ENCODE peak calls at places on chromosomes 5 and 9, in ten cellular contexts. W is neural progenitor cell, L is astrocyte of the cerebellum, H is breast epithelium, N is transverse colon, C is GM06990, X is cardiac fibroblast, K is lower leg skin, T is OCI-LY7, Z is gastrocnemius medialis. E is an unnamed sample.

GRCh38 chr5:3177338-3177737 is 418.3 kb upstream of the IRX1 start:
- DNase-seq in W (no peak), L (no peak), H (no peak), N (no peak), C (no peak), X (no peak), K (no peak), T (no peak), Z (no peak), E (no peak)

GRCh38 chr5:42564689-42565356 is 141.6 kb downstream of the GHR start:
- DNase-seq in W (no peak), L (no peak), H (no peak), N (no peak), C (no peak), X (no peak), K (no peak), T (no peak), Z (no peak), E (no peak)

GRCh38 chr9:114902773-114903589 is 27.4 kb downstream of the TNFSF8 start:
- DNase-seq in W (no peak), L (no peak), H (no peak), N (no peak), C (no peak), X (no peak), K (no peak), T (peak), Z (no peak), E (peak)

GRCh38 chr5:6847896-6848295 is 134.7 kb downstream of the TENT4A start:
- DNase-seq in W (no peak), L (no peak), H (no peak), N (no peak), C (no peak), X (no peak), K (no peak), T (no peak), Z (no peak), E (no peak)

GRCh38 chr5:40572359-40572758 is 107.4 kb upstream of the PTGER4 start:
- DNase-seq in W (no peak), L (no peak), H (no peak), N (no peak), C (no peak), X (peak), K (no peak), T (no peak), Z (no peak), E (no peak)

GRCh38 chr9:133257398-133258053 is 17.5 kb downstream of the ABO start:
- DNase-seq in W (no peak), L (no peak), H (no peak), N (no peak), C (no peak), X (no peak), K (peak), T (no peak), Z (no peak), E (no peak)

GRCh38 chr5:76820491-76820890 is 1.7 kb downstream of the F2RL1 start:
- DNase-seq in W (no peak), L (no peak), H (no peak), N (no peak), C (no peak), X (no peak), K (no peak), T (no peak), Z (no peak), E (peak)

GRCh38 chr9:114825126-114825525 is 19.3 kb upstream of the TNFSF15 start:
- DNase-seq in W (no peak), L (no peak), H (no peak), N (no peak), C (no peak), X (no peak), K (no peak), T (no peak), Z (no peak), E (no peak)

GRCh38 chr9:121485618-121486531 is 13.8 kb downstream of the GGTA1 start:
- DNase-seq in W (no peak), L (no peak), H (no peak), N (no peak), C (no peak), X (no peak), K (no peak), T (no peak), Z (peak), E (no peak)

GRCh38 chr5:39638803-39639202 is 214.0 kb upstream of the DAB2 start:
- DNase-seq in W (no peak), L (no peak), H (no peak), N (no peak), C (no peak), X (no peak), K (no peak), T (no peak), Z (no peak), E (no peak)

GRCh38 chr5:146082798-146083197 is 22.6 kb downstream of the PLAC8L1 start:
- DNase-seq in W (no peak), L (no peak), H (no peak), N (no peak), C (no peak), X (no peak), K (no peak), T (no peak), Z (no peak), E (no peak)

GRCh38 chr9:98809311-98810105 is 2.0 kb downstream of the GALNT12 start:
- DNase-seq in W (peak), L (no peak), H (no peak), N (peak), C (no peak), X (peak), K (peak), T (no peak), Z (no peak), E (no peak)

GRCh38 chr5:172167893-172168292 is 20.1 kb downstream of the STK10 start:
- DNase-seq in W (peak), L (no peak), H (no peak), N (no peak), C (no peak), X (no peak), K (no peak), T (no peak), Z (peak), E (no peak)

GRCh38 chr9:28121353-28121752 is 548.1 kb upstream of the C9orf72 start:
- DNase-seq in W (peak), L (no peak), H (no peak), N (no peak), C (no peak), X (no peak), K (no peak), T (no peak), Z (no peak), E (no peak)

GRCh38 chr9:125965421-125965820 is 218.2 kb downstream of the PBX3 start:
- DNase-seq in W (no peak), L (no peak), H (no peak), N (no peak), C (no peak), X (no peak), K (no peak), T (no peak), Z (no peak), E (no peak)

GRCh38 chr5:2113348-2114131 is 230.8 kb upstream of the IRX4 start:
- DNase-seq in W (no peak), L (no peak), H (no peak), N (no peak), C (no peak), X (no peak), K (peak), T (no peak), Z (no peak), E (no peak)

GRCh38 chr9:97504381-97505216 is 3.1 kb downstream of the TMOD1 start:
- DNase-seq in W (no peak), L (no peak), H (no peak), N (no peak), C (no peak), X (no peak), K (no peak), T (no peak), Z (no peak), E (peak)

GRCh38 chr5:10351199-10351881 is 2.2 kb upstream of the MARCHF6 start:
- DNase-seq in W (no peak), L (no peak), H (no peak), N (no peak), C (no peak), X (peak), K (no peak), T (no peak), Z (no peak), E (peak)

GRCh38 chr5:74560245-74560644 is 80.3 kb downstream of the ENC1 start:
- DNase-seq in W (no peak), L (no peak), H (no peak), N (no peak), C (no peak), X (no peak), K (no peak), T (no peak), Z (no peak), E (no peak)

GRCh38 chr9:110623462-110624025 is 44.0 kb upstream of the SVEP1 start:
- DNase-seq in W (peak), L (peak), H (no peak), N (peak), C (no peak), X (peak), K (no peak), T (peak), Z (no peak), E (peak)

GRCh38 chr9:2291980-2292704 is 277.0 kb downstream of the SMARCA2 start:
- DNase-seq in W (no peak), L (no peak), H (no peak), N (no peak), C (no peak), X (peak), K (no peak), T (no peak), Z (peak), E (peak)

GRCh38 chr5:107607656-107608368 is 62.9 kb downstream of the EFNA5 start:
- DNase-seq in W (peak), L (no peak), H (no peak), N (no peak), C (no peak), X (peak), K (no peak), T (peak), Z (no peak), E (no peak)

GRCh38 chr5:160167623-160168165 is 48.4 kb upstream of the PWWP2A start:
- DNase-seq in W (no peak), L (no peak), H (no peak), N (no peak), C (no peak), X (no peak), K (no peak), T (no peak), Z (no peak), E (no peak)

GRCh38 chr9:120379611-120380010 is 200.4 kb downstream of the CDK5RAP2 start:
- DNase-seq in W (no peak), L (no peak), H (no peak), N (no peak), C (no peak), X (no peak), K (no peak), T (no peak), Z (no peak), E (no peak)

GRCh38 chr5:134083517-134083916 is 31.0 kb upstream of the TCF7 start:
- DNase-seq in W (no peak), L (peak), H (no peak), N (no peak), C (no peak), X (no peak), K (no peak), T (no peak), Z (no peak), E (peak)

GRCh38 chr9:84315278-84315877 is 25.2 kb downstream of the SLC28A3 start:
- DNase-seq in W (peak), L (peak), H (no peak), N (peak), C (no peak), X (peak), K (no peak), T (peak), Z (peak), E (peak)

GRCh38 chr5:56827043-56827442 is 11.7 kb downstream of the MAP3K1 start:
- DNase-seq in W (peak), L (no peak), H (no peak), N (no peak), C (no peak), X (no peak), K (no peak), T (peak), Z (no peak), E (no peak)

GRCh38 chr5:149611327-149611726 is 30.0 kb downstream of the ARHGEF37 start:
- DNase-seq in W (no peak), L (peak), H (no peak), N (peak), C (no peak), X (peak), K (no peak), T (no peak), Z (no peak), E (peak)

GRCh38 chr5:6728011-6728794 is 15.0 kb downstream of the TENT4A start:
- DNase-seq in W (peak), L (no peak), H (no peak), N (no peak), C (peak), X (no peak), K (no peak), T (peak), Z (no peak), E (no peak)

GRCh38 chr5:133489632-133490031 is 122.7 kb downstream of the FSTL4 start:
- DNase-seq in W (no peak), L (no peak), H (no peak), N (no peak), C (no peak), X (no peak), K (peak), T (peak), Z (no peak), E (no peak)

GRCh38 chr9:124551472-124552339 is 44.5 kb upstream of the NR5A1 start:
- DNase-seq in W (peak), L (peak), H (no peak), N (peak), C (no peak), X (peak), K (no peak), T (peak), Z (no peak), E (peak)

GRCh38 chr9:86207193-86207592 is 52.3 kb downstream of the C9orf153 start:
- DNase-seq in W (no peak), L (no peak), H (no peak), N (no peak), C (no peak), X (no peak), K (no peak), T (no peak), Z (no peak), E (no peak)

GRCh38 chr5:81429363-81429762 is 35.4 kb upstream of the ACOT12 start:
- DNase-seq in W (no peak), L (no peak), H (no peak), N (no peak), C (no peak), X (no peak), K (no peak), T (no peak), Z (no peak), E (no peak)

GRCh38 chr9:77802064-77802463 is 153.9 kb upstream of the GNA14 start:
- DNase-seq in W (no peak), L (no peak), H (no peak), N (no peak), C (no peak), X (no peak), K (no peak), T (no peak), Z (no peak), E (no peak)

GRCh38 chr9:137689745-137690529 is 71.1 kb downstream of the EHMT1 start:
- DNase-seq in W (no peak), L (no peak), H (no peak), N (no peak), C (no peak), X (peak), K (no peak), T (no peak), Z (no peak), E (peak)

GRCh38 chr9:136597965-136598364 is 52.1 kb upstream of the NOTCH1 start:
- DNase-seq in W (no peak), L (no peak), H (no peak), N (no peak), C (no peak), X (no peak), K (no peak), T (no peak), Z (no peak), E (no peak)

GRCh38 chr5:16759147-16759800 is 142.5 kb upstream of the RETREG1 start:
- DNase-seq in W (no peak), L (peak), H (no peak), N (no peak), C (no peak), X (no peak), K (no peak), T (no peak), Z (no peak), E (peak)

GRCh38 chr5:68458416-68458815 is 242.9 kb downstream of the PIK3R1 start:
- DNase-seq in W (no peak), L (no peak), H (no peak), N (no peak), C (no peak), X (no peak), K (no peak), T (no peak), Z (no peak), E (no peak)

GRCh38 chr5:138594305-138595058 is 19.3 kb upstream of the HSPA9 start:
- DNase-seq in W (no peak), L (no peak), H (no peak), N (no peak), C (no peak), X (no peak), K (peak), T (no peak), Z (no peak), E (no peak)
- TF ChIP-seq CTCF in W (peak), L (peak), H (no peak), N (no peak), C (peak), X (peak), K (no peak), T (peak), Z (no peak), E (peak)

DNA sequence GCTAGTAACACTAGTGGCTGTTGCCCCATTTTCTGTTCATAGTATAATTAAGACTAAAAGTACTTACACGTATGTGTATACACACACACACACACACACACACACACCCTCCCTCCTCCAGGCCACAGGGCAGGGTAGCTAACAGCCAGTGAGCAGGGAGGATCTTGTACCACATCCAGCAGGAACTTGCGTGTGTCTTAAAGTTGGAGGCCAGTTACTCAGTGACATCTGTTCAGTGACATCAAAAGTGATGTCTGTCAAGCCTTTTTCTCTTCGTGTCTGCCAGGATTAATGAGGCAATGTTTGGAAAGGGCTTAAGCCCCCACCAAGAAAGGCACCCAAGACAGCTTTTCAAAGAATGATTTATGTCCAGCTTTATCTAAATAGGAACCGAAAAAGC is 149.4 kb upstream of the KLF4 start:
- DNase-seq in W (peak), L (no peak), H (no peak), N (peak), C (no peak), X (peak), K (peak), T (peak), Z (peak), E (peak)
- H3K4me3 ChIP-seq in W (no peak), L (no peak), H (no peak), N (no peak), C (no peak), X (peak), K (no peak), T (no peak), Z (peak), E (no peak)

DNA sequence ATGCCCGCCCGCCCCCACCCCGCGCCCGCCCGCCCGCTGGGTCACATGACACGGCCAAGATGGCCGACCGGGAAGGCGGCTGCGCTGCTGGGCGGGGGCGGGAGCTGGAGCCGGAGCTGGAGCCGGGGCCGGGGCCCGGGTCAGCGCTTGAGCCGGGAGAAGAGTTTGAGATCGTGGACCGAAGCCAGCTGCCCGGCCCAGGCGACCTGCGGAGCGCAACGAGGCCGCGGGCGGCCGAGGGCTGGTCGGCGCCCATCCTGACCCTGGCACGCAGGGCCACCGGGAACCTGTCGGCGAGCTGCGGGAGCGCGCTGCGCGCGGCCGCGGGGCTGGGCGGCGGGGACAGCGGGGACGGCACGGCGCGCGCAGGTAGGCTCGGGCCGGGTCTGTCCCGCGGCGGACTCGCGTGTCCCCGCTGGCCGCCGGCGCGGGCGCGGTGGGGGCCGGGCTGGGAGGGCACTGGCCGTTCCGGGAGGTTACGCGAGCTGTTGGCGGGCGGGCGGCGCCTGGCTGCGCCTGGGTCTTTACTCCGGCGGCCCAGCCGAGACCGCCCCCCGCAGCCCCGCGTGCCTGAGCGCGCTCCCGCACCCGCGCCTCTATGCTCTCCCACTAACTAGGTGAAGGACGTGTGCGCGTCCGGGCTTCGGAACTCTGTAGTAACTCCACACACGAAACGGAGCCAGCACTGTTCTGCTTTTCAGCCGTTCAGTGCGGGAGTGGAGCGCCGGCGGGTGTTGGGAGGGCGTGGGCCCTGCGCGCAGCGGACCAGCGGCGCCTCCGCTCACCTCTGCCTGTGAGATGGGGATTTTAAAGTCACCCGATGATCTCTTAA is at the start of gene RUFY1:
- DNase-seq in W (peak), L (peak), H (peak), N (peak), C (peak), X (peak), K (peak), T (peak), Z (peak), E (peak)
- TF ChIP-seq CTCF in W (no peak), L (no peak), H (no peak), N (no peak), C (no peak), X (no peak), K (no peak), T (no peak), Z (no peak), E (no peak)

GRCh38 chr9:109098960-109099308 is 20.8 kb downstream of the TMEM245 start:
- DNase-seq in W (no peak), L (no peak), H (no peak), N (no peak), C (no peak), X (peak), K (no peak), T (no peak), Z (no peak), E (no peak)
- H3K4me3 ChIP-seq in W (no peak), L (no peak), H (no peak), N (no peak), C (no peak), X (no peak), K (no peak), T (no peak), Z (peak), E (no peak)

E was measured in astrocyte of the spinal cord.